ENCODE peak calls at places on chromosomes 2 and 18, in eight cellular contexts. Z is right lobe of liver, N is right cardiac atrium, U is GM23248, T is Panc1, S is cardiac muscle cell, V is gastrocnemius medialis, K is neural progenitor cell. Q is an unnamed sample. For H3K4me1, the result is how much of the 10 kb centered on the place peaks cover.

GRCh38 chr18:46291149-46291548 is 187.0 kb downstream of the HAUS1 start:
- DNase-seq in Z (no peak), N (no peak), U (no peak), T (no peak), S (no peak), V (no peak), K (no peak), Q (no peak)

GRCh38 chr18:22556271-22556990 is 138.7 kb upstream of the CTAGE1 start:
- DNase-seq in Z (peak), N (peak), U (peak), T (no peak), S (peak), V (no peak), K (no peak), Q (no peak)

GRCh38 chr18:9827856-9828793 is 57.6 kb upstream of the TXNDC2 start:
- DNase-seq in Z (peak), N (peak), U (peak), T (peak), S (peak), V (peak), K (no peak), Q (no peak)

GRCh38 chr18:77207540-77207939 is 42.1 kb upstream of the GALR1 start:
- DNase-seq in Z (peak), N (peak), U (peak), T (no peak), S (peak), V (peak), K (peak), Q (peak)

GRCh38 chr2:181615086-181615635 is 41.7 kb downstream of the CERKL start:
- DNase-seq in Z (no peak), N (no peak), U (no peak), T (no peak), S (no peak), V (no peak), K (no peak), Q (no peak)

GRCh38 chr2:216508229-216508628 is 9.6 kb downstream of the RPL37A start:
- DNase-seq in Z (no peak), N (no peak), U (no peak), T (no peak), S (no peak), V (peak), K (no peak), Q (no peak)

GRCh38 chr2:38866773-38867443 is 8.8 kb downstream of the DHX57 start:
- DNase-seq in Z (no peak), N (no peak), U (peak), T (no peak), S (no peak), V (no peak), K (no peak), Q (no peak)

GRCh38 chr18:71682591-71682990 is 861.6 kb downstream of the CBLN2 start:
- DNase-seq in Z (no peak), N (no peak), U (no peak), T (no peak), S (no peak), V (no peak), K (no peak), Q (no peak)

GRCh38 chr2:31725444-31725843 is 144.7 kb upstream of the SRD5A2 start:
- DNase-seq in Z (no peak), N (no peak), U (no peak), T (no peak), S (no peak), V (no peak), K (no peak), Q (no peak)

GRCh38 chr18:45566025-45566740 is 49.1 kb upstream of the SLC14A2 start:
- DNase-seq in Z (no peak), N (peak), U (peak), T (no peak), S (peak), V (peak), K (no peak), Q (no peak)

GRCh38 chr2:20145497-20146193 is 79.3 kb downstream of the SDC1 start:
- DNase-seq in Z (no peak), N (no peak), U (no peak), T (no peak), S (no peak), V (no peak), K (no peak), Q (no peak)

GRCh38 chr2:233198026-233198425 is 53.4 kb upstream of the ATG16L1 start:
- DNase-seq in Z (no peak), N (no peak), U (no peak), T (no peak), S (no peak), V (no peak), K (no peak), Q (no peak)

GRCh38 chr18:37663446-37663845 is 97.8 kb upstream of the CELF4 start:
- DNase-seq in Z (no peak), N (no peak), U (no peak), T (no peak), S (no peak), V (no peak), K (no peak), Q (no peak)

GRCh38 chr2:215808194-215808593 is 205.2 kb downstream of the MREG start:
- DNase-seq in Z (no peak), N (no peak), U (no peak), T (no peak), S (no peak), V (no peak), K (no peak), Q (no peak)

GRCh38 chr2:34567128-34567527 is 968.0 kb upstream of the FAM98A start:
- DNase-seq in Z (no peak), N (no peak), U (no peak), T (no peak), S (no peak), V (no peak), K (no peak), Q (no peak)

GRCh38 chr2:97699765-97700444 is 13.5 kb upstream of the ZAP70 start:
- DNase-seq in Z (no peak), N (no peak), U (peak), T (no peak), S (peak), V (no peak), K (peak), Q (peak)

GRCh38 chr2:142868281-142868762 is 9.1 kb upstream of the KYNU start:
- DNase-seq in Z (peak), N (peak), U (peak), T (no peak), S (no peak), V (peak), K (no peak), Q (no peak)

GRCh38 chr2:240631561-240632290 is 6.4 kb downstream of the GPR35 start:
- DNase-seq in Z (no peak), N (no peak), U (no peak), T (no peak), S (no peak), V (no peak), K (no peak), Q (no peak)

GRCh38 chr2:230712443-230713330 is at the start of gene CAB39:
- DNase-seq in Z (peak), N (peak), U (peak), T (no peak), S (peak), V (peak), K (peak), Q (peak)

GRCh38 chr2:230713331-230714121 is 884 bp downstream of the CAB39 start:
- DNase-seq in Z (peak), N (peak), U (peak), T (no peak), S (peak), V (peak), K (peak), Q (peak)

GRCh38 chr2:230708204-230708603 is 4.4 kb upstream of the CAB39 start:
- DNase-seq in Z (no peak), N (no peak), U (no peak), T (no peak), S (no peak), V (no peak), K (no peak), Q (no peak)

GRCh38 chr2:230714122-230714453 is 1.4 kb downstream of the CAB39 start:
- DNase-seq in Z (no peak), N (no peak), U (peak), T (no peak), S (peak), V (peak), K (peak), Q (peak)

GRCh38 chr2:230711224-230711623 is 1.4 kb upstream of the CAB39 start:
- DNase-seq in Z (no peak), N (no peak), U (no peak), T (no peak), S (no peak), V (no peak), K (no peak), Q (no peak)
- H3K27ac ChIP-seq in Z (no peak), N (no peak), U (no peak), T (no peak), S (no peak), V (no peak), K (no peak), Q (no peak)

GRCh38 chr2:61074100-61074499 is 8.4 kb downstream of the SANBR start:
- DNase-seq in Z (no peak), N (no peak), U (no peak), T (no peak), S (no peak), V (no peak), K (no peak), Q (no peak)
- H3K4me1 ChIP-seq in Z (under half), N (under half), U (under half), T (under half), S (under half), V (under half), K (under half), Q (under half)

DNA sequence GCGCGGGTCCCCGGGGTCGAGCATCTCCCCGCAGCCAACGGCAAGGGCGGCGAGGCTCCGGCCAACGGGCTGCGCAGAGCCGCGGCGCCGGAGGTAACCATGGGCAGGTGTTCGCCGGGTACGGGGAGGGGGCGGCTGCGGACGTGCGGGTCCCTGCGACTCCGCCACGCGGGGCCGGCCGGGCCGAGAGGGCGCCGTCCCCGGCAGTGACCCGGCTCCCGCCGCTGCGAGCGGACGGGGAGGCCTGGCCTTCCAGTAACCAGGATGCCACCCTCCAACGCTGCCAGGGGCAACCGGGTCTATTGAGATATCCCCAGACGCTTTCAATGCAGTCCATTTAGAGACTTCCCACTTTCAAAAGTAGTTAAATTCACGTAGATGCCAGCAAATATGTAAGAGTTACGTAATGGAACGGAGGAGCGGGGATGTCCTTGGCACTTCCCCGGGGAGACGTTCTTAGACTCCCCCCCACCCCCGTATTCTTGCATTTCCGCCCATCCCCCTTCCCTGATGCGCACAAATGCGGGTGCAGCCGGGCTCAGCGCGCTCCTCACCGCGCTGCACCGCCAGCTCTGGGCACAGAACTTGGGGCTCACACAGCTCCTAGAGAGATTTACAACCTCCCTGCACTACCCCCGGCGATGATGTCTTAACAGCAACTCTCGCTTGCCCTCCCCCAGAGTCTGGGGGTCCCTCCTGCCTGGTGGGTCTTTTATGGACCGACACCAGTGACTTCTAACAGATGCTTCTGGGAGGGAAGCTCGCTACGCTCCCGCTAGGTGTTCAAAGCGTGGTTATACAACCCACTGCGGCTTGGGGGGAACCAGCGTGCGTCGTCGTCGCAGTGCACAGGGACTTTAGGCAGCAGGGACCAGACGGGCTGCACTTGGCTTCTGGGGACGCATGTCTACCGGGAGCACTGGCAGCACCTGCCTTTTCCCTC is 657 bp downstream of the SGPP2 start:
- DNase-seq in Z (peak), N (no peak), U (no peak), T (no peak), S (peak), V (no peak), K (peak), Q (no peak)
- H3K4me3 ChIP-seq in Z (peak), N (peak), U (no peak), T (peak), S (peak), V (peak), K (peak), Q (peak)

DNA sequence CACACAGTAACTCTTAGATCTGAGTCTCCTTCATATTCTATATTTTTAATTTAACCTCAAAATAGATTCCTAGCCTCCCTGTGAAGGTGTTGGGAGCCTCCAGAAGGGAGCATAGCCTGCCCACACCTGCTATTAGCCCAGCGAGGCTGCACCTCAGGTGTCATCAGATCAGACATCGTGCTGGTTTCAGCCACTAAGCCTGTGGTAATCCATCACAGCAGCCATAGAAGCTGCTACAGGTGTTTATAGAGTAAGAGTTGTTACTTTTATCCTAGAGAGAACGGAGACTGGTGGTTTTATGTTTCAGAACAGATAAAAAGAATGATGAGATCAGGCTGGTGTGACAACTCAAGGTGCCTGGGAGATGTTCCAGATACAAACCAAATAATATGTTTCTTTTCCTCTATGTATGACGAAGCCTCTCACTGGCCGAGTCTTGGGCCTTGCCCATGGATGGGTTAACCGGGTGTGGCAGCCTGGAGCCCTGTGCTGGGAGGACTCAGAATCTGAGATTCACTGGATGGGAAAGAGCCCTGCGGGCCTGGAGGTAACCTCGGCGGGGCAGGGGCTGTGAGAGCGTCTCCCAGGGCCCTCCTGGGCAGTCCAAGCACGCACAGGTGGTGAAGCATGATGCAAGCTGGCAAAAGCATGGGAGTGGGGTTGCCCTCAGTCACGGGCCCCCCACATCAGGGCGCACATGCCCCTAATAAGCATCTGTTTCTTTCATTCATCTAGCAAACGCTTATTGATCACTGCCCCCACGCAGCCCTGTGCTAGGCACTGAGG is 73.7 kb downstream of the MRPS9 start:
- DNase-seq in Z (no peak), N (no peak), U (no peak), T (no peak), S (no peak), V (no peak), K (no peak), Q (no peak)
- H3K27ac ChIP-seq in Z (no peak), N (no peak), U (no peak), T (no peak), S (no peak), V (no peak), K (no peak), Q (no peak)

DNA sequence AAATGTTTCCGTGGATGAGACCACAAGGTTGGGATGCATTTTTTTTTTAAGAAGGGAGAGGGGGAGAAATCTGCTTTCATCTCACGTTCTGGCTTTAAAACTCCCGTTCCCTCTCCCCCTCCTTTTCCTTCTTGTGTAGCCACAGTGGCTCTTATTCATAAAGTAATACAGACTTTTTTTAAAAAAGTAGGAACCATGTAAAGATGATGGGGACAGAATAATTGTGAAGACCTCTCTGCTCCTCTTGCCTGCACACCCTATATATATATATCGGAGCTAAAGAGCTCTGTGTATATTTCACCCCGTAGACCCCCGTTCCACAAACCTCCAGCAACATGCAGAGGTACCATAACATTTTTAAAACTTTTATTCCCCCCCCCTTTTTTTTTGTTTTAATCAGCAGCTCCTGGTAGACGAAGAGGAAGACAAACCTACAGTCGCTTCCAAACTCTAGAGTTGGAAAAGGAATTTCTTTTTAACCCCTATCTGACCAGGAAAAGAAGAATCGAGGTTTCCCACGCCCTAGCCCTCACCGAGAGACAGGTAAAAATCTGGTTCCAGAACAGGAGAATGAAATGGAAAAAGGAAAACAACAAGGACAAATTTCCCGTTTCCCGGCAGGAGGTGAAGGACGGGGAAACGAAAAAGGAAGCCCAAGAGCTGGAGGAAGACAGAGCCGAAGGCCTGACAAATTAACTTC is 1.6 kb downstream of the HOXD8 start:
- DNase-seq in Z (no peak), N (no peak), U (peak), T (no peak), S (no peak), V (no peak), K (no peak), Q (no peak)
- H3K4me1 ChIP-seq in Z (under half), N (under half), U (under half), T (under half), S (under half), V (under half), K (under half), Q (under half)

GRCh38 chr2:134413912-134414311 is 160.0 kb downstream of the MGAT5 start:
- DNase-seq in Z (no peak), N (no peak), U (no peak), T (no peak), S (no peak), V (no peak), K (no peak), Q (no peak)
- H3K4me3 ChIP-seq in Z (peak), N (no peak), U (no peak), T (no peak), S (no peak), V (no peak), K (no peak), Q (no peak)

GRCh38 chr2:28661589-28662001 is 90.0 kb upstream of the PPP1CB start:
- DNase-seq in Z (peak), N (peak), U (peak), T (no peak), S (peak), V (peak), K (no peak), Q (no peak)

GRCh38 chr2:28658369-28658768 is 93.3 kb upstream of the PPP1CB start:
- DNase-seq in Z (no peak), N (no peak), U (peak), T (no peak), S (peak), V (no peak), K (no peak), Q (no peak)

GRCh38 chr2:28656937-28657615 is 94.6 kb upstream of the PPP1CB start:
- DNase-seq in Z (no peak), N (no peak), U (no peak), T (no peak), S (no peak), V (no peak), K (no peak), Q (no peak)

GRCh38 chr2:28662044-28662443 is 89.6 kb upstream of the PPP1CB start:
- DNase-seq in Z (no peak), N (no peak), U (peak), T (no peak), S (no peak), V (no peak), K (no peak), Q (no peak)

DNA sequence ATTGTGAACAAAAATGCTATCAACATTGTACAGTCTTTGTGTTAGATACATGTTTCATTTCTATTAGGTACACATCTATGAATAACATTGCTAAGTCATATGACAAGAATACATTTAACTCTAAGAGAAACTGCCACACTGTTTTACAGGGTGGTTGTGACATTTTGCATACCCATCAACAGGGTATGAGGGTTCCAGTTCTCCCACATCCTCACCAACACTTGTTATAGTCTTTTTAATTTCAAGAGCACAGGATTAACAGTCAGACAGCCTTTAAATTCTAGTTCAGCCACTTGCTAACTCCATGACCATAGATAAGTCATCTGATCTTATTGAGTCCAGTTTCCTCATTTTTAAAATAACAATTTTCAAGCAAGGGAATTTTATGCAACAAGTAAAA is 92.5 kb upstream of the PPP1CB start:
- DNase-seq in Z (no peak), N (no peak), U (no peak), T (no peak), S (no peak), V (no peak), K (no peak), Q (no peak)
- H3K27ac ChIP-seq in Z (no peak), N (no peak), U (no peak), T (no peak), S (no peak), V (no peak), K (no peak), Q (no peak)

DNA sequence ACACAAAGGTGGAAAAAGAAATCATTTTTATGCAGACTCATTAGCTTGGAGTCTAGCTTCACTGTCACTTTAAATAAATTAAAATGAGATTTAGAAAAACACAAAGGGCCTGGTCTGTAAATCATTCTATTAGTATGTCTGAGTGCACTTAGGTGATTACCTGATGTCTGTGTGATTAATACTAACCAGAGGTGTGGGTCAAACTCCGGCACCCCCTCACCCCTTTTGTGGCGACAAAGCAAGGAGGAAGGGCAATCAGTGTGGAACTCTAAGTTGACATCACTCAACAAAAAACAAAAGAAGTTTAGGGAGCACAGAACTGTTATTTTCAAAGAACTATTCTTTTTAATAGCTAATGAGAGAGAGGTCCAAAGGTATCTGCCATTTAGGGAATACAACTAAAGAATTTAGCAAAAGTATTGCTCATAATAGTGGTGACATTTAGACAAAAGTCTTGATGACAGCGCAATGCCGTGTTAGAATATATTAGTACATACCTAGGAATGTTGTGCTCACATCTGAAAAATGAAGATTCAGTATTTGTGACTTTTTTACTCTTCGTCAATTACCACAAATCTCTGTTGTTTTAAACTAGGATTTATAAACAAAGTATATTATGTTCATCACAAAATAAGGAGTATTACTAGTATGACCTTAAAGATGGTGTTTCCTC is 66.3 kb downstream of the ZEB2 start:
- DNase-seq in Z (no peak), N (no peak), U (peak), T (no peak), S (no peak), V (no peak), K (no peak), Q (no peak)
- H3K4me1 ChIP-seq in Z (under half), N (under half), U (half or more), T (under half), S (half or more), V (under half), K (half or more), Q (under half)

Q was measured in CD8-positive, alpha-beta memory T cell.